ENCODE peak calls at places on chromosome 19, in seven cellular contexts. One of them, this sample, is unnamed.

GRCh38 chr19:46579286-46579944 is 21.7 kb upstream of the CALM3 start:
- DNase-seq in NCI-H524: peak; percentile 24
- DNase-seq in effector CD4-positive, alpha-beta T cell: no peak
- DNase-seq in left ventricle myocardium inferior: no peak
- DNase-seq in WTC11: no peak
- DNase-seq in T-cell: peak; percentile 16
- DNase-seq in HFF-Myc: no peak
- DNase-seq in this sample: no peak

GRCh38 chr19:39131255-39131755 is 5.7 kb downstream of the PAK4 start:
- DNase-seq in effector CD4-positive, alpha-beta T cell: no peak
- DNase-seq in WTC11: no peak
- DNase-seq in left ventricle myocardium inferior: peak; percentile 71
- DNase-seq in HFF-Myc: no peak
- DNase-seq in NCI-H524: peak; percentile 74
- DNase-seq in T-cell: no peak
- DNase-seq in this sample: no peak

GRCh38 chr19:44741841-44742352 is 6.6 kb upstream of the BCL3 start:
- DNase-seq in HFF-Myc: peak; percentile 99
- DNase-seq in T-cell: no peak
- DNase-seq in effector CD4-positive, alpha-beta T cell: no peak
- DNase-seq in WTC11: no peak
- DNase-seq in left ventricle myocardium inferior: peak; percentile 97
- DNase-seq in NCI-H524: peak; percentile 44
- DNase-seq in this sample: peak; percentile 96

GRCh38 chr19:17473041-17473440 is 2.7 kb downstream of the SLC27A1 start:
- DNase-seq in NCI-H524: peak; percentile 62
- DNase-seq in effector CD4-positive, alpha-beta T cell: no peak
- DNase-seq in T-cell: no peak
- DNase-seq in HFF-Myc: peak; percentile 73
- DNase-seq in left ventricle myocardium inferior: no peak
- DNase-seq in WTC11: no peak
- DNase-seq in this sample: peak; percentile 93

GRCh38 chr19:958967-959685 is 25.0 kb upstream of the WDR18 start:
- DNase-seq in NCI-H524: no peak
- DNase-seq in left ventricle myocardium inferior: no peak
- DNase-seq in WTC11: no peak
- DNase-seq in effector CD4-positive, alpha-beta T cell: no peak
- DNase-seq in T-cell: no peak
- DNase-seq in HFF-Myc: no peak
- DNase-seq in this sample: peak; percentile 88

GRCh38 chr19:17259118-17259780 is 5.3 kb downstream of the USHBP1 start:
- DNase-seq in left ventricle myocardium inferior: no peak
- DNase-seq in NCI-H524: no peak
- DNase-seq in WTC11: no peak
- DNase-seq in T-cell: no peak
- DNase-seq in effector CD4-positive, alpha-beta T cell: no peak
- DNase-seq in HFF-Myc: no peak
- DNase-seq in this sample: no peak

GRCh38 chr19:15508035-15508710 is at the start of gene CYP4F22:
- DNase-seq in NCI-H524: no peak
- DNase-seq in T-cell: no peak
- DNase-seq in WTC11: peak; percentile 44
- DNase-seq in left ventricle myocardium inferior: no peak
- DNase-seq in HFF-Myc: no peak
- DNase-seq in effector CD4-positive, alpha-beta T cell: no peak
- DNase-seq in this sample: no peak

GRCh38 chr19:48239582-48240141 is 16.1 kb downstream of the CARD8 start:
- DNase-seq in NCI-H524: no peak
- DNase-seq in HFF-Myc: no peak
- DNase-seq in WTC11: no peak
- DNase-seq in effector CD4-positive, alpha-beta T cell: no peak
- DNase-seq in T-cell: no peak
- DNase-seq in left ventricle myocardium inferior: no peak
- DNase-seq in this sample: no peak

GRCh38 chr19:41403181-41403970 is 5.8 kb downstream of the BCKDHA start:
- DNase-seq in effector CD4-positive, alpha-beta T cell: no peak
- DNase-seq in WTC11: no peak
- DNase-seq in left ventricle myocardium inferior: no peak
- DNase-seq in NCI-H524: no peak
- DNase-seq in HFF-Myc: no peak
- DNase-seq in T-cell: no peak
- DNase-seq in this sample: no peak

GRCh38 chr19:38663957-38664502 is 16.6 kb downstream of the ACTN4 start:
- DNase-seq in WTC11: no peak
- DNase-seq in effector CD4-positive, alpha-beta T cell: no peak
- DNase-seq in T-cell: peak; percentile 27
- DNase-seq in HFF-Myc: no peak
- DNase-seq in NCI-H524: no peak
- DNase-seq in left ventricle myocardium inferior: peak; percentile 70
- DNase-seq in this sample: no peak

GRCh38 chr19:54287456-54287855 is 6.5 kb upstream of the LILRB2 start:
- DNase-seq in left ventricle myocardium inferior: no peak
- DNase-seq in NCI-H524: no peak
- DNase-seq in WTC11: no peak
- DNase-seq in T-cell: no peak
- DNase-seq in effector CD4-positive, alpha-beta T cell: no peak
- DNase-seq in HFF-Myc: no peak
- DNase-seq in this sample: no peak

GRCh38 chr19:33248954-33249613 is 23.4 kb upstream of the SLC7A10 start:
- DNase-seq in effector CD4-positive, alpha-beta T cell: no peak
- DNase-seq in WTC11: no peak
- DNase-seq in left ventricle myocardium inferior: no peak
- DNase-seq in NCI-H524: no peak
- DNase-seq in HFF-Myc: no peak
- DNase-seq in T-cell: no peak
- DNase-seq in this sample: peak; percentile 85

GRCh38 chr19:45075215-45076028 is 856 bp downstream of the ZNF296 start:
- DNase-seq in NCI-H524: peak; percentile 34
- DNase-seq in T-cell: no peak
- DNase-seq in WTC11: peak; percentile 81
- DNase-seq in effector CD4-positive, alpha-beta T cell: no peak
- DNase-seq in left ventricle myocardium inferior: peak; percentile 67
- DNase-seq in HFF-Myc: no peak
- DNase-seq in this sample: peak; percentile 92

GRCh38 chr19:30649934-30650614 is 277.9 kb downstream of the ZNF536 start:
- DNase-seq in HFF-Myc: peak; percentile 19
- DNase-seq in effector CD4-positive, alpha-beta T cell: no peak
- DNase-seq in left ventricle myocardium inferior: no peak
- DNase-seq in WTC11: peak; percentile 54
- DNase-seq in NCI-H524: no peak
- DNase-seq in T-cell: no peak
- DNase-seq in this sample: peak; percentile 57

GRCh38 chr19:51272183-51272817 is 21.4 kb downstream of the SIGLECL1 start:
- DNase-seq in NCI-H524: no peak
- DNase-seq in HFF-Myc: no peak
- DNase-seq in T-cell: no peak
- DNase-seq in WTC11: no peak
- DNase-seq in effector CD4-positive, alpha-beta T cell: no peak
- DNase-seq in left ventricle myocardium inferior: no peak
- DNase-seq in this sample: peak; percentile 56

This sample was measured in NB4.